ENCODE peak calls at places on chromosomes 2 and 18, in four cellular contexts. C, I, Q and E are unnamed samples.

GRCh38 chr2:104340162-104340561 is 513.8 kb upstream of the POU3F3 start:
- DNase-seq in C (no peak), I (no peak), Q (no peak), E (no peak)

GRCh38 chr2:178848335-178848734 is 41.1 kb upstream of the TTN start:
- DNase-seq in C (no peak), I (no peak), Q (no peak), E (no peak)

GRCh38 chr2:129913695-129914495 is 65.6 kb upstream of the RAB6C start:
- DNase-seq in C (no peak), I (no peak), Q (no peak), E (no peak)

GRCh38 chr2:240432430-240432819 is 3.0 kb upstream of the GPC1 start:
- DNase-seq in C (no peak), I (no peak), Q (no peak), E (no peak)

GRCh38 chr2:99421469-99421868 is 68.3 kb downstream of the REV1 start:
- DNase-seq in C (no peak), I (no peak), Q (peak; percentile 70), E (peak; percentile 68)

GRCh38 chr2:15173506-15173905 is 387.6 kb downstream of the NBAS start:
- DNase-seq in C (no peak), I (no peak), Q (no peak), E (no peak)

GRCh38 chr2:143803936-143804335 is 674.7 kb downstream of the ARHGAP15 start:
- DNase-seq in C (no peak), I (no peak), Q (no peak), E (peak; percentile 37)

GRCh38 chr2:70931376-70932000 is 4.2 kb upstream of the ATP6V1B1 start:
- DNase-seq in C (no peak), I (no peak), Q (no peak), E (no peak)

GRCh38 chr2:46268196-46268595 is 29.0 kb upstream of the EPAS1 start:
- DNase-seq in C (no peak), I (no peak), Q (no peak), E (peak; percentile 54)

GRCh38 chr2:138415891-138416494 is 85.6 kb upstream of the SPOPL start:
- DNase-seq in C (no peak), I (no peak), Q (peak; percentile 40), E (no peak)

GRCh38 chr2:100833330-100833729 is 13.4 kb downstream of the NPAS2 start:
- DNase-seq in C (no peak), I (no peak), Q (no peak), E (no peak)

GRCh38 chr2:23009545-23010149 is 375.3 kb upstream of the KLHL29 start:
- DNase-seq in C (no peak), I (no peak), Q (peak; percentile 60), E (peak; percentile 4)

GRCh38 chr2:213234641-213235040 is 49.6 kb upstream of the SPAG16 start:
- DNase-seq in C (no peak), I (no peak), Q (no peak), E (no peak)

GRCh38 chr2:216774620-216775019 is 79.3 kb upstream of the IGFBP5 start:
- DNase-seq in C (no peak), I (peak; percentile 84), Q (peak; percentile 94), E (peak; percentile 62)

GRCh38 chr2:136407113-136407951 is 289.4 kb upstream of the CXCR4 start:
- DNase-seq in C (no peak), I (no peak), Q (no peak), E (no peak)

GRCh38 chr2:6863792-6864191 is 1.9 kb downstream of the CMPK2 start:
- DNase-seq in C (no peak), I (peak; percentile 45), Q (peak; percentile 3), E (no peak)

GRCh38 chr2:158009425-158009824 is 92.3 kb upstream of the UPP2 start:
- DNase-seq in C (no peak), I (no peak), Q (no peak), E (peak; percentile 31)

GRCh38 chr2:28251337-28251736 is 141.3 kb upstream of the FOSL2 start:
- DNase-seq in C (no peak), I (no peak), Q (no peak), E (no peak)

GRCh38 chr18:36697905-36698304 is 130.9 kb downstream of the TPGS2 start:
- DNase-seq in C (no peak), I (no peak), Q (peak; percentile 94), E (peak; percentile 19)

GRCh38 chr18:58313491-58314032 is 269.5 kb downstream of the NEDD4L start:
- DNase-seq in C (no peak), I (peak; percentile 62), Q (peak; percentile 32), E (no peak)

GRCh38 chr18:8847900-8848299 is 142.5 kb downstream of the MTCL1 start:
- DNase-seq in C (no peak), I (peak; percentile 71), Q (peak; percentile 48), E (peak; percentile 40)

GRCh38 chr2:180983468-180984388 is 3.3 kb downstream of the UBE2E3 start:
- DNase-seq in C (no peak), I (no peak), Q (peak; percentile 79), E (peak; percentile 57)

GRCh38 chr2:42832289-42832634 is 39.9 kb upstream of the HAAO start:
- DNase-seq in C (no peak), I (no peak), Q (no peak), E (no peak)

GRCh38 chr2:37786854-37787253 is 115.4 kb upstream of the CDC42EP3 start:
- DNase-seq in C (no peak), I (peak; percentile 31), Q (no peak), E (no peak)

GRCh38 chr2:172009823-172010222 is 10.1 kb downstream of the METAP1D start:
- DNase-seq in C (no peak), I (no peak), Q (no peak), E (no peak)

GRCh38 chr2:64686283-64686956 is 32.7 kb upstream of the SERTAD2 start:
- DNase-seq in C (no peak), I (no peak), Q (no peak), E (no peak)

GRCh38 chr2:39728941-39729351 is 50.1 kb downstream of the THUMPD2 start:
- DNase-seq in C (no peak), I (peak; percentile 41), Q (peak; percentile 73), E (peak; percentile 48)

GRCh38 chr2:99780276-99780675 is 290.5 kb upstream of the REV1 start:
- DNase-seq in C (no peak), I (no peak), Q (no peak), E (no peak)

GRCh38 chr2:236939751-236940229 is 145.9 kb upstream of the COPS8 start:
- DNase-seq in C (no peak), I (no peak), Q (peak; percentile 65), E (no peak)

GRCh38 chr2:158969717-158970521 is 1.5 kb downstream of the TANC1 start:
- DNase-seq in C (no peak), I (peak; percentile 70), Q (peak; percentile 58), E (peak; percentile 76)

GRCh38 chr18:26181343-26181826 is 44.9 kb upstream of the TAF4B start:
- DNase-seq in C (no peak), I (no peak), Q (no peak), E (no peak)

GRCh38 chr2:200077210-200077650 is 121.8 kb downstream of the MAIP1 start:
- DNase-seq in C (no peak), I (no peak), Q (peak; percentile 48), E (peak; percentile 97)

GRCh38 chr18:78777992-78778391 is 201.6 kb upstream of the SALL3 start:
- DNase-seq in C (no peak), I (no peak), Q (no peak), E (no peak)

GRCh38 chr2:154710685-154711084 is 12.2 kb downstream of the KCNJ3 start:
- DNase-seq in C (no peak), I (no peak), Q (no peak), E (no peak)

GRCh38 chr2:191382801-191383200 is 137.6 kb downstream of the MYO1B start:
- DNase-seq in C (no peak), I (no peak), Q (peak; percentile 38), E (peak; percentile 95)

GRCh38 chr2:235278771-235279355 is 215.0 kb upstream of the AGAP1 start:
- DNase-seq in C (no peak), I (no peak), Q (peak; percentile 37), E (no peak)

GRCh38 chr18:51164327-51165290 is 32.9 kb downstream of the MEX3C start:
- DNase-seq in C (no peak), I (no peak), Q (peak; percentile 3), E (no peak)

GRCh38 chr2:230347659-230348305 is 20.8 kb downstream of the SP140L start:
- DNase-seq in C (no peak), I (no peak), Q (no peak), E (peak; percentile 49)

GRCh38 chr2:186992597-186992996 is 143.6 kb upstream of the ZSWIM2 start:
- DNase-seq in C (no peak), I (no peak), Q (no peak), E (no peak)